ENCODE peak calls at places on chromosome 17, in four cellular contexts. V is mammary epithelial cell, H is HepG2, N is PC-3. S is an unnamed sample.

GRCh38 chr17:80673152-80673920 is 128.7 kb downstream of the RPTOR start:
- DNase-seq in V (no peak), H (peak; percentile 98), N (no peak), S (no peak)

GRCh38 chr17:7045492-7046126 is 1.7 kb upstream of the SLC16A11 start:
- DNase-seq in V (peak; percentile 64), H (peak; percentile 80), N (peak; percentile 82), S (peak; percentile 72)

GRCh38 chr17:38459556-38459955 is 31.3 kb downstream of the ARHGAP23 start:
- DNase-seq in V (no peak), H (no peak), N (no peak), S (no peak)

GRCh38 chr17:8237886-8238285 is 10.0 kb downstream of the CTC1 start:
- DNase-seq in V (no peak), H (no peak), N (no peak), S (no peak)

GRCh38 chr17:10875411-10875810 is 37.5 kb upstream of the PIRT start:
- DNase-seq in V (no peak), H (no peak), N (peak; percentile 19), S (peak; percentile 26)

GRCh38 chr17:63474174-63474913 is 2.5 kb upstream of the ACE start:
- DNase-seq in V (no peak), H (no peak), N (peak; percentile 15), S (peak; percentile 34)

GRCh38 chr17:36668824-36669223 is 67.4 kb downstream of the MRM1 start:
- DNase-seq in V (no peak), H (no peak), N (no peak), S (no peak)

GRCh38 chr17:78645421-78646295 is 68.5 kb upstream of the DNAH17 start:
- DNase-seq in V (no peak), H (no peak), N (peak; percentile 35), S (peak; percentile 61)

GRCh38 chr17:16255481-16255901 is 38.5 kb downstream of the PIGL start:
- DNase-seq in V (no peak), H (peak; percentile 22), N (no peak), S (peak; percentile 79)

GRCh38 chr17:8013731-8014557 is 11.5 kb downstream of the GUCY2D start:
- DNase-seq in V (no peak), H (no peak), N (no peak), S (no peak)

GRCh38 chr17:80460286-80460881 is 16.0 kb downstream of the NPTX1 start:
- DNase-seq in V (no peak), H (no peak), N (no peak), S (no peak)

GRCh38 chr17:80946449-80946848 is 45.2 kb upstream of the CHMP6 start:
- DNase-seq in V (no peak), H (no peak), N (no peak), S (no peak)

GRCh38 chr17:54736573-54736972 is 164.1 kb upstream of the TOM1L1 start:
- DNase-seq in V (no peak), H (no peak), N (no peak), S (no peak)

GRCh38 chr17:36849871-36850348 is 87.4 kb upstream of the LHX1 start:
- DNase-seq in V (peak; percentile 58), H (no peak), N (peak; percentile 25), S (no peak)

GRCh38 chr17:2195729-2196128 is 107.9 kb downstream of the SMG6 start:
- DNase-seq in V (peak; percentile 52), H (no peak), N (peak; percentile 21), S (no peak)

GRCh38 chr17:7884581-7885356 is 3.8 kb upstream of the CHD3 start:
- DNase-seq in V (no peak), H (no peak), N (no peak), S (no peak)

GRCh38 chr17:38602453-38602852 is 3.3 kb downstream of the SRCIN1 start:
- DNase-seq in V (no peak), H (no peak), N (no peak), S (no peak)

GRCh38 chr17:28230011-28230410 is 89.0 kb upstream of the TMEM97 start:
- DNase-seq in V (no peak), H (no peak), N (no peak), S (no peak)

GRCh38 chr17:50349241-50349595 is 3.3 kb downstream of the XYLT2 start:
- DNase-seq in V (no peak), H (no peak), N (no peak), S (no peak)

GRCh38 chr17:79970576-79971068 is 65.0 kb downstream of the TBC1D16 start:
- DNase-seq in V (peak; percentile 48), H (peak; percentile 77), N (peak; percentile 81), S (peak; percentile 74)

GRCh38 chr17:61457226-61457983 is 5.2 kb downstream of the TBX4 start:
- DNase-seq in V (no peak), H (no peak), N (no peak), S (no peak)

DNA sequence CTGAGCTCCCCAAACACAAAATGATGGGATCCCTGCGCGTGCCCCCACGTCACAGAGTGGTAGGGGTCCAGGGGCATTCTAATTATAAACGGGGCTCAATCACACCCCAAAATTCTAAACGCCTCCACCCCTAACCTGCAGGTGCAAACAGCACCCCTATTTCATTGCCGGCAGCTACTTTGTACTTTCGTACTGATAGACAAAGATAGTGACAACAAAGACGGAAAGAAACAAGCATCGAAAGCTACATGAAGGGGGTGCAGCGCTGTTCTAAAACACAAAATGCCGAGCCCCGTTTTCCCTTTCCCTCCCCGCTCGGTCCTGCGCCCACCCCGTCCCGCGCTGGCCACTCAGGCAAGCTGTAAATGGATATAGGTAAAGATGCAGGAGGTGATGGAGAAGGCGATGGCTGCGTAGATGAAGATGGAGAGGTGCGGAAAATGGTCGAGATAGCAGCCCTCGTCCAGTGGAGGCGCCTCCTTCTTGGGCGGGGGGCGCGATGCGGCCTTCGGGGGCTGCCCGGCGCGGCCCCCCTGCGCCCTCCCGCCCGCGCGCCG is 14.0 kb downstream of the MIS12 start:
- DNase-seq in V (no peak), H (no peak), N (no peak), S (no peak)
- H3K9ac ChIP-seq in V (no peak overlapping the region), H (peak overlapping the region; percentile 55), N (no peak overlapping the region), S (no peak overlapping the region)

GRCh38 chr17:41793749-41794602 is 7.5 kb upstream of the JUP start:
- DNase-seq in V (no peak), H (peak; percentile 54), N (no peak), S (peak; percentile 62)
- H3K9ac ChIP-seq in V (peak overlapping the region; percentile 86), H (peak overlapping the region; percentile 45), N (peak overlapping the region; percentile 59), S (peak overlapping the region; percentile 82)

GRCh38 chr17:81994593-81995462 is 17.4 kb downstream of the ASPSCR1 start:
- DNase-seq in V (no peak), H (peak; percentile 97), N (no peak), S (no peak)

GRCh38 chr17:81991684-81992513 is 14.5 kb downstream of the ASPSCR1 start:
- DNase-seq in V (peak; percentile 81), H (peak; percentile 98), N (peak; percentile 86), S (peak; percentile 92)

GRCh38 chr17:81987161-81987770 is 9.8 kb downstream of the ASPSCR1 start:
- DNase-seq in V (no peak), H (no peak), N (no peak), S (no peak)

GRCh38 chr17:81993726-81994592 is 16.5 kb downstream of the ASPSCR1 start:
- DNase-seq in V (no peak), H (peak; percentile 85), N (no peak), S (no peak)

GRCh38 chr17:81990836-81991683 is 13.6 kb downstream of the ASPSCR1 start:
- DNase-seq in V (no peak), H (no peak), N (no peak), S (no peak)
- H3K9ac ChIP-seq in V (no peak overlapping the region), H (peak overlapping the region; percentile 89), N (no peak overlapping the region), S (no peak overlapping the region)

DNA sequence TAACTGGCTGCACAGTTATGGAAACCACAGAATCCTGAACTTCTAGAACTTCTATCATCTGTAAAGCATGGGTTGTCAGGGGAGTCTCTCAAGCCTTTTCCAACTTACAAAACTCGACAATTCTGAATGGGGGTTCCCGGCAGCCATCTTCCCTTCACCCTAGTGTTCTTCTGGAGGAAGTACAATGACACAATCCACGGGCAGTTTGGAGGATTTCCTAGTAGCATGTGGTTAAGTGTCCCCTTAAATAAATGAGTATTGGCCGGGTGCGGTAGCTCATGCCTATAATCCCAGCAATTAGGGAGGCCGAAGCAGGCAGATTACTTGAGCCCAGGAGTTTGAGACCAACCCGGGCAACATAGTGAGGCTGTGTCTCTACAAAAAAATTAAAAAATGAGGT is 2.1 kb downstream of the SLC16A6 start:
- DNase-seq in V (no peak), H (no peak), N (no peak), S (no peak)
- H3K9ac ChIP-seq in V (no peak overlapping the region), H (no peak overlapping the region), N (no peak overlapping the region), S (no peak overlapping the region)

S was measured in colonic mucosa.